ENCODE peak calls at places on chromosomes 5 and 9, in six cellular contexts. T, Z, G, Y, W and K are unnamed samples.

GRCh38 chr5:176864755-176865154 is 34.4 kb downstream of the HK3 start:
- DNase-seq in Z (no peak), W (no peak), G (no peak), Y (no peak), T (no peak), K (no peak)

GRCh38 chr5:9196403-9197224 is 349.3 kb downstream of the SEMA5A start:
- DNase-seq in T (no peak), Y (no peak), Z (no peak), W (no peak), G (no peak), K (peak; percentile 61)

GRCh38 chr5:126965061-126965475 is 65.3 kb downstream of the MARCHF3 start:
- DNase-seq in Y (no peak), T (no peak), Z (no peak), W (no peak), G (no peak), K (no peak)

GRCh38 chr9:76901801-76902200 is 4.1 kb downstream of the PRUNE2 start:
- DNase-seq in W (no peak), Y (no peak), G (no peak), T (no peak), Z (no peak), K (no peak)

GRCh38 chr9:74974558-74974957 is 21.8 kb upstream of the C9orf40 start:
- DNase-seq in T (no peak), Z (no peak), Y (no peak), G (no peak), W (no peak), K (no peak)

GRCh38 chr5:156354571-156354970 is 27.6 kb downstream of the SGCD start:
- DNase-seq in Y (no peak), Z (no peak), G (no peak), T (no peak), W (no peak), K (no peak)

GRCh38 chr5:150541397-150541675 is 33.4 kb downstream of the NDST1 start:
- DNase-seq in G (no peak), Z (no peak), Y (no peak), W (no peak), T (no peak), K (no peak)

GRCh38 chr9:111038336-111039202 is at the start of gene LPAR1:
- DNase-seq in Y (peak; percentile 77), Z (no peak), G (peak; percentile 78), T (peak; percentile 24), W (no peak), K (peak; percentile 53)

GRCh38 chr5:142175039-142175438 is 66.5 kb downstream of the NDFIP1 start:
- DNase-seq in Z (no peak), T (no peak), G (peak; percentile 57), Y (no peak), W (no peak), K (no peak)

GRCh38 chr5:140402258-140403074 is 833 bp downstream of the ANKHD1 start:
- DNase-seq in G (peak; percentile 86), Y (peak; percentile 79), T (no peak), Z (peak; percentile 73), W (peak; percentile 55), K (peak; percentile 44)

GRCh38 chr5:117954341-117954740 is 1034.0 kb downstream of the DTWD2 start:
- DNase-seq in W (no peak), Z (no peak), G (no peak), T (no peak), Y (no peak), K (no peak)

GRCh38 chr5:42454216-42454995 is 31.2 kb downstream of the GHR start:
- DNase-seq in G (no peak), Y (no peak), Z (no peak), W (no peak), T (no peak), K (no peak)

GRCh38 chr9:89778100-89779085 is 173.6 kb downstream of the GADD45G start:
- DNase-seq in Z (no peak), W (no peak), T (no peak), Y (peak; percentile 83), G (no peak), K (no peak)

GRCh38 chr5:173283318-173284288 is 44.6 kb downstream of the STC2 start:
- DNase-seq in Y (peak; percentile 90), Z (peak; percentile 23), T (peak; percentile 72), G (peak; percentile 93), W (peak; percentile 93), K (peak; percentile 49)

GRCh38 chr5:176660860-176661641 is 13.8 kb downstream of the TSPAN17 start:
- DNase-seq in Z (peak; percentile 86), Y (peak; percentile 89), W (peak; percentile 74), G (peak; percentile 90), T (peak; percentile 49), K (peak; percentile 73)

GRCh38 chr9:82810902-82811301 is 252.0 kb downstream of the RASEF start:
- DNase-seq in G (peak; percentile 78), T (peak; percentile 59), W (no peak), Z (no peak), Y (peak; percentile 44), K (peak; percentile 75)

GRCh38 chr5:158677490-158677838 is 422.3 kb downstream of the EBF1 start:
- DNase-seq in T (no peak), Y (no peak), Z (no peak), W (no peak), G (no peak), K (no peak)

GRCh38 chr9:129574911-129575574 is 45.9 kb downstream of the C9orf50 start:
- DNase-seq in Z (no peak), W (no peak), T (no peak), Y (no peak), G (no peak), K (no peak)

GRCh38 chr5:14560091-14560595 is 21.4 kb upstream of the OTULINL start:
- DNase-seq in Z (no peak), W (no peak), T (no peak), Y (peak; percentile 17), G (no peak), K (no peak)

GRCh38 chr9:18437315-18438200 is 36.4 kb upstream of the ADAMTSL1 start:
- DNase-seq in G (peak; percentile 11), Y (peak; percentile 39), Z (no peak), W (no peak), T (no peak), K (peak; percentile 16)

GRCh38 chr5:91983869-91984268 is 600.8 kb upstream of the ARRDC3 start:
- DNase-seq in W (no peak), Y (no peak), T (no peak), Z (no peak), G (no peak), K (no peak)

GRCh38 chr5:19531374-19531952 is 456.5 kb downstream of the CDH18 start:
- DNase-seq in Z (no peak), Y (no peak), W (peak; percentile 23), G (no peak), T (no peak), K (peak; percentile 92)

GRCh38 chr9:136423432-136424146 is 13.1 kb downstream of the PMPCA start:
- DNase-seq in Z (no peak), Y (no peak), T (no peak), G (no peak), W (no peak), K (no peak)

GRCh38 chr9:137640862-137641261 is 22.1 kb downstream of the EHMT1 start:
- DNase-seq in G (no peak), Y (no peak), Z (no peak), T (no peak), W (no peak), K (no peak)

GRCh38 chr9:2863831-2864230 is 19.9 kb upstream of the PUM3 start:
- DNase-seq in Y (no peak), Z (no peak), G (no peak), T (no peak), W (no peak), K (no peak)

GRCh38 chr5:73997936-73998335 is 371.9 kb downstream of the ARHGEF28 start:
- DNase-seq in Y (no peak), Z (no peak), W (no peak), G (no peak), T (no peak), K (no peak)

GRCh38 chr5:136030956-136031611 is 2.3 kb downstream of the TGFBI start:
- DNase-seq in G (no peak), W (no peak), Z (peak; percentile 52), T (no peak), Y (no peak), K (no peak)

GRCh38 chr5:79849486-79850315 is 141.4 kb downstream of the MTX3 start:
- DNase-seq in W (no peak), G (no peak), T (no peak), Y (no peak), Z (no peak), K (no peak)

GRCh38 chr5:141484499-141485304 is at the start of gene PCDHGC4:
- DNase-seq in W (no peak), G (peak; percentile 91), T (no peak), Z (peak; percentile 54), Y (peak; percentile 38), K (no peak)

GRCh38 chr5:124206540-124206939 is 539.9 kb downstream of the ZNF608 start:
- DNase-seq in W (no peak), G (no peak), T (no peak), Z (no peak), Y (no peak), K (no peak)

GRCh38 chr9:126386088-126386487 is 59.5 kb downstream of the MVB12B start:
- DNase-seq in Z (peak; percentile 11), T (no peak), W (no peak), G (peak; percentile 58), Y (peak; percentile 40), K (peak; percentile 24)

GRCh38 chr9:127580371-127580770 is 31.7 kb upstream of the STXBP1 start:
- DNase-seq in Y (no peak), G (no peak), W (no peak), T (no peak), Z (no peak), K (no peak)
- H3K9me2 ChIP-seq in Y (no peaks in the 10 kb centered on the region), G (no peaks in the 10 kb centered on the region), W (no peaks in the 10 kb centered on the region), T (no peaks in the 10 kb centered on the region), Z (no peaks in the 10 kb centered on the region), K (no peaks in the 10 kb centered on the region)

GRCh38 chr5:116498478-116498877 is 76.1 kb downstream of the SEMA6A start:
- DNase-seq in Y (no peak), W (no peak), T (no peak), G (peak; percentile 32), Z (no peak), K (no peak)
- H4K20me1 ChIP-seq in Y (no peaks in the 10 kb centered on the region), W (no peaks in the 10 kb centered on the region), T (no peaks in the 10 kb centered on the region), G (peaks cover 59% of the 10 kb centered on the region), Z (no peaks in the 10 kb centered on the region), K (no peaks in the 10 kb centered on the region)

DNA sequence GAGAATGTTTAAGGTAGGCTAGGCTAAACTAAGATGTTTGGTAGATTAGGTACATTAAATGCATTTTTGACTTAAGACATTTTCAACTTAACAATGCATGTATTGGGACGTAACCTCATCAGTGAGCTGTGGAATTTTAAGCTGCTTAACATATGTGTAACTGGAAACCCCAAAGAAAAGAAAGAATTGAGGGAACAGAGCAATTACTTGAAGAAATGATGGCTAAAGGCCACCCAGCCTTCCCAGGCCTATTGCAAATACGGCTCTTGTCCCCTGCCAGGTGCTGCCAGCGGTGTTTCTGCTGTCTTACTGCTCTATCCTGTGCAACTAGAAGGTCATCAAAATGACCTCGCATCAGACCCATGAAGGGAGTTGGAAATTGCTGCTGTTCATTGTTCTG is 52.0 kb downstream of the RICTOR start:
- DNase-seq in Z (no peak), Y (no peak), T (no peak), G (peak; percentile 56), W (no peak), K (no peak)
- H3K9me2 ChIP-seq in Z (no peaks in the 10 kb centered on the region), Y (no peaks in the 10 kb centered on the region), T (no peaks in the 10 kb centered on the region), G (no peaks in the 10 kb centered on the region), W (no peaks in the 10 kb centered on the region), K (no peaks in the 10 kb centered on the region)

DNA sequence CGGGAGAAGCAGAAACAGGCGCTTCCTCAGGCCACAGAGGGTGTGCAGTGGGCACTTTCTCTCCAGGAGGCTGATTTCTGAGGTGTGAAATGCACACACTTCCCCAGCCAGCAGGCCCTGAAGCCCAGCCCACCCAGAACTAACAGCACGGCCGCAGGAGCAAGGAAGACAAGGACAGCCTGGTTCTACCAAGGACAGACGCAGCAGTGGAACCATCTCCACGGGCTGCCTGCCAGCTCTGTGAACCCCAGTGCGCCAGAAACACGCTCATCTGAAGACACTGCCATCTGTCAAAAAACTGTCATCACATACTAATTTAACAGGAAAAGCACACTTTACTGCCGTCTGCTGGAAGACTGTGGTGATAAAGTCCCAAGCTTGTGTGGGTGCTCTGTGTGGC is 40.7 kb downstream of the MAPK9 start:
- DNase-seq in W (no peak), T (no peak), G (no peak), Y (no peak), Z (no peak), K (no peak)
- H4K20me1 ChIP-seq in W (no peaks in the 10 kb centered on the region), T (no peaks in the 10 kb centered on the region), G (no peaks in the 10 kb centered on the region), Y (no peaks in the 10 kb centered on the region), Z (no peaks in the 10 kb centered on the region), K (no peaks in the 10 kb centered on the region)